ENCODE peak calls at places on chromosomes 6 and 20, in four cellular contexts. Q, R, K and Y are unnamed samples.

GRCh38 chr6:43695078-43695966 is 7.7 kb upstream of the MRPS18A start:
- DNase-seq in Q (no peak), R (no peak), K (peak; percentile 41), Y (no peak)

GRCh38 chr20:10648651-10649050 is 25.1 kb downstream of the JAG1 start:
- DNase-seq in Q (peak; percentile 38), R (peak; percentile 23), K (no peak), Y (no peak)

GRCh38 chr6:36277946-36278465 is 8.1 kb downstream of the PNPLA1 start:
- DNase-seq in Q (no peak), R (no peak), K (no peak), Y (no peak)

GRCh38 chr6:108606130-108606797 is 45.5 kb downstream of the FOXO3 start:
- DNase-seq in Q (no peak), R (no peak), K (no peak), Y (no peak)

GRCh38 chr20:2171266-2171790 is 69.7 kb downstream of the STK35 start:
- DNase-seq in Q (no peak), R (no peak), K (no peak), Y (no peak)

GRCh38 chr6:110949679-110950285 is 8.7 kb upstream of the GTF3C6 start:
- DNase-seq in Q (no peak), R (peak; percentile 38), K (peak; percentile 30), Y (no peak)

GRCh38 chr6:34459899-34460593 is 5.8 kb upstream of the PACSIN1 start:
- DNase-seq in Q (no peak), R (no peak), K (peak; percentile 77), Y (peak; percentile 46)

GRCh38 chr6:137688230-137688971 is 178.7 kb upstream of the TNFAIP3 start:
- DNase-seq in Q (no peak), R (no peak), K (peak; percentile 38), Y (no peak)

GRCh38 chr6:70849348-70850069 is 107.4 kb downstream of the B3GAT2 start:
- DNase-seq in Q (no peak), R (no peak), K (no peak), Y (no peak)

GRCh38 chr6:28353981-28354676 is 4.4 kb downstream of the ZKSCAN3 start:
- DNase-seq in Q (no peak), R (no peak), K (peak; percentile 89), Y (peak; percentile 42)

GRCh38 chr6:37560737-37561103 is 61.0 kb upstream of the CCDC167 start:
- DNase-seq in Q (no peak), R (no peak), K (no peak), Y (no peak)

GRCh38 chr6:139531148-139531547 is 156.7 kb upstream of the CITED2 start:
- DNase-seq in Q (no peak), R (no peak), K (peak; percentile 39), Y (no peak)